ENCODE peak calls at places on chromosome 16, in five cellular contexts. E is body of pancreas, M is heart right ventricle, P is astrocyte of the spinal cord, Q is foreskin fibroblast. G is an unnamed sample.

GRCh38 chr16:67882374-67883145 is 2.1 kb upstream of the NRN1L start:
- DNase-seq in E (no peak), M (peak; percentile 64), P (no peak), Q (no peak), G (no peak)

GRCh38 chr16:89324056-89325010 is 106.8 kb downstream of the ZNF778 start:
- DNase-seq in E (no peak), M (no peak), P (peak; percentile 91), Q (peak; percentile 59), G (no peak)

GRCh38 chr16:72854537-72854936 is 193.4 kb downstream of the ZFHX3 start:
- DNase-seq in E (no peak), M (no peak), P (no peak), Q (no peak), G (no peak)

GRCh38 chr16:69701866-69702265 is 24.5 kb downstream of the NQO1 start:
- DNase-seq in E (no peak), M (no peak), P (no peak), Q (no peak), G (no peak)

GRCh38 chr16:72033437-72033836 is 20.9 kb upstream of the HP start:
- DNase-seq in E (no peak), M (no peak), P (no peak), Q (no peak), G (no peak)

GRCh38 chr16:2692948-2693651 is 10.8 kb downstream of the KCTD5 start:
- DNase-seq in E (no peak), M (peak; percentile 17), P (peak; percentile 72), Q (no peak), G (no peak)

GRCh38 chr16:56204836-56205235 is 13.5 kb downstream of the GNAO1 start:
- DNase-seq in E (no peak), M (no peak), P (no peak), Q (no peak), G (no peak)

GRCh38 chr16:84408314-84408690 is 40.0 kb downstream of the ATP2C2 start:
- DNase-seq in E (no peak), M (no peak), P (no peak), Q (no peak), G (no peak)

GRCh38 chr16:68592466-68593337 is 52.4 kb upstream of the CDH3 start:
- DNase-seq in E (no peak), M (no peak), P (no peak), Q (no peak), G (no peak)

GRCh38 chr16:49653577-49653976 is 202.3 kb downstream of the ZNF423 start:
- DNase-seq in E (no peak), M (no peak), P (no peak), Q (no peak), G (no peak)

GRCh38 chr16:49834496-49835009 is 21.4 kb downstream of the ZNF423 start:
- DNase-seq in E (no peak), M (peak; percentile 80), P (no peak), Q (no peak), G (no peak)

GRCh38 chr16:77359065-77359502 is 75.8 kb downstream of the ADAMTS18 start:
- DNase-seq in E (no peak), M (no peak), P (peak; percentile 84), Q (peak; percentile 6), G (no peak)

GRCh38 chr16:65754799-65755691 is 611.4 kb upstream of the CDH5 start:
- DNase-seq in E (no peak), M (no peak), P (no peak), Q (no peak), G (no peak)

GRCh38 chr16:25721439-25721838 is 29.7 kb downstream of the HS3ST4 start:
- DNase-seq in E (no peak), M (no peak), P (no peak), Q (no peak), G (no peak)

GRCh38 chr16:28865289-28865688 is 1.6 kb downstream of the SH2B1 start:
- DNase-seq in E (no peak), M (no peak), P (no peak), Q (no peak), G (no peak)

GRCh38 chr16:49281843-49282642 is 405 bp upstream of the CBLN1 start:
- DNase-seq in E (peak; percentile 91), M (peak; percentile 87), P (peak; percentile 25), Q (peak; percentile 58), G (peak; percentile 95)

GRCh38 chr16:4272114-4272954 is 489 bp downstream of the TFAP4 start:
- DNase-seq in E (peak; percentile 51), M (peak; percentile 55), P (peak; percentile 40), Q (no peak), G (peak; percentile 34)

GRCh38 chr16:56800355-56800754 is 64.7 kb upstream of the SLC12A3 start:
- DNase-seq in E (no peak), M (no peak), P (peak; percentile 13), Q (no peak), G (no peak)

GRCh38 chr16:89412811-89413210 is 77.5 kb downstream of the ANKRD11 start:
- DNase-seq in E (no peak), M (peak; percentile 50), P (no peak), Q (no peak), G (no peak)

GRCh38 chr16:21167360-21167759 is 8.9 kb downstream of the LDAF1 start:
- DNase-seq in E (no peak), M (no peak), P (peak; percentile 96), Q (peak; percentile 81), G (no peak)

GRCh38 chr16:19286827-19287226 is 1.3 kb downstream of the CLEC19A start:
- DNase-seq in E (no peak), M (no peak), P (no peak), Q (no peak), G (no peak)

GRCh38 chr16:24336491-24336890 is 80.4 kb downstream of the CACNG3 start:
- DNase-seq in E (no peak), M (no peak), P (no peak), Q (no peak), G (no peak)

GRCh38 chr16:24332178-24332577 is 76.0 kb downstream of the CACNG3 start:
- DNase-seq in E (no peak), M (no peak), P (no peak), Q (no peak), G (no peak)

GRCh38 chr16:24332695-24333094 is 76.6 kb downstream of the CACNG3 start:
- DNase-seq in E (no peak), M (no peak), P (no peak), Q (no peak), G (no peak)

GRCh38 chr16:24337013-24337412 is 80.9 kb downstream of the CACNG3 start:
- DNase-seq in E (no peak), M (no peak), P (no peak), Q (no peak), G (no peak)
- TF ChIP-seq CTCF in E (no peak), M (no peak), P (no peak), Q (no peak), G (no peak)

GRCh38 chr16:58198739-58199411 is 969 bp upstream of the CSNK2A2 start:
- DNase-seq in E (no peak), M (no peak), P (no peak), Q (no peak), G (no peak)

GRCh38 chr16:58196898-58197313 is 1.0 kb downstream of the CSNK2A2 start:
- DNase-seq in E (no peak), M (no peak), P (peak; percentile 9), Q (no peak), G (no peak)

GRCh38 chr16:58197314-58198012 is 443 bp downstream of the CSNK2A2 start:
- DNase-seq in E (no peak), M (peak; percentile 15), P (no peak), Q (no peak), G (no peak)

GRCh38 chr16:58200398-58200797 is 2.5 kb upstream of the CSNK2A2 start:
- DNase-seq in E (no peak), M (no peak), P (no peak), Q (no peak), G (no peak)

DNA sequence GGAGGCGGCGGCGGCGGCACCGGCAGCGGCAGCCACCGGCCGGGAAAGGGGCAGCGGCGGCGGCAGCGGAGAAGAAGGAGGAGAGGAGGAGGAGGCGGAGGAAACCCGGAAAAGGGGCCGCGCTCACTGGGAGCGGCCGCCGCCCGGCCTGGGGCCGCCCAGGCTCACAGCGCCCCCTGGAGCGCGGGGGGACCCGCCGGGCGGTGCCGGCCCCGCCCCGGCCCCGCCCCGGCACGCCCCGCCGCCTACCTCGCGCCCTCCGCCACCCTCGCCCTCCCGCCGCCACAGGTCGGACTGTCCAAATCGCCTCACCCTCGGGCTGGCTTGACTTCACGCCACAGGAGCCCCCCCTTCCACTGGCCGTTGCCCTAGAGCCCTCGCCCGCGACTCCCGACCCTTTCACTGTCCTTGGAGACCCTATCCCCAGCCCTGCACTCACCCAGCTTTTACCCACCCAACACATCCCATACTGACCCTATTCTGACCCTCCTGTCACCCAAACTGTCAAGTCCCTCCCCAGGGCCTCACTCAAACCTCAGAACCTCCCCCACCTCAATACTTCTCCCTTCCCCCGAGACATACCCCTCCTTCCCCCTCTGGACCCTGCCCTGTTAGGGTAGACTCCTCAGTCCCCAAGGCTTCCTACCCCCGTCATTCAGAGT is at the start of gene CSNK2A2:
- DNase-seq in E (peak; percentile 78), M (peak; percentile 77), P (peak; percentile 53), Q (peak; percentile 52), G (peak; percentile 61)
- TF ChIP-seq CTCF in E (peak; percentile 60), M (peak; percentile 39), P (peak; percentile 28), Q (no peak), G (peak; percentile 53)

DNA sequence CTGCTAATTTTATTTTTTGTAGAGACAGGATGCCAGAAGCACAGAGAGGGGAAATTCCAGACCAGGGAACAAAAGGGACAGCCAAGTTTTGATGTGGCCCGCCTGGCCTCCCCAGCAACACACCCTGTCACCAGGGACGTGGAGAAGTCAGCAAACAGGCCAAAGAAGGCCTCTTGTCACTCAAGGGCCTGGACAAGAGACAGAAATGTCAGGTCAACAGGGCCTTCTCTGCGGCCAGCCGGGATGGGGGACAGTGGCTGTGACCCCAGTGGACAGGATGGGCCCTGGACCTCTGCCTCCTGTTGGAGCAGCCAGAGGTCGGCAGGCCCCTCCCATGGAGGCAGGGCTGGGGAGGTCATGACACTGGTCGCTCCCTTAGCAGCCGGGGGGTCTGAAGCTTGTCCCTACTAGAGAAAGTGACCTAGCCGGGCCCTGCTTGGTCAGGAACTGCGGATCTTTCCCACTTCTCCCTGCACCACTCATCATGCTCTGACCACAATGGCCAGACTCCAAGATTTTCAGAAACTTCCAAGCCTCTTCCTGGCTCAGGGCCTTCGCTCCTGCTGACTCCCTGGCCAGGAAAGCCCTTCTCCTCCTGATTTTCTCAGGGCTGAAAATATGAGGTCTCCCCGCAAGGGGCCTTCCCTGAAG is 9.2 kb upstream of the TVP23A start:
- DNase-seq in E (peak; percentile 85), M (peak; percentile 86), P (peak; percentile 91), Q (peak; percentile 82), G (no peak)
- TF ChIP-seq CTCF in E (no peak), M (peak; percentile 6), P (no peak), Q (no peak), G (no peak)

GRCh38 chr16:63689068-63689467 is 1432.8 kb downstream of the CDH11 start:
- DNase-seq in E (no peak), M (no peak), P (no peak), Q (no peak), G (no peak)

GRCh38 chr16:63684702-63685101 is 1437.2 kb downstream of the CDH11 start:
- DNase-seq in E (no peak), M (no peak), P (no peak), Q (no peak), G (no peak)

GRCh38 chr16:63682844-63683243 is 1439.0 kb downstream of the CDH11 start:
- DNase-seq in E (no peak), M (no peak), P (no peak), Q (no peak), G (no peak)

DNA sequence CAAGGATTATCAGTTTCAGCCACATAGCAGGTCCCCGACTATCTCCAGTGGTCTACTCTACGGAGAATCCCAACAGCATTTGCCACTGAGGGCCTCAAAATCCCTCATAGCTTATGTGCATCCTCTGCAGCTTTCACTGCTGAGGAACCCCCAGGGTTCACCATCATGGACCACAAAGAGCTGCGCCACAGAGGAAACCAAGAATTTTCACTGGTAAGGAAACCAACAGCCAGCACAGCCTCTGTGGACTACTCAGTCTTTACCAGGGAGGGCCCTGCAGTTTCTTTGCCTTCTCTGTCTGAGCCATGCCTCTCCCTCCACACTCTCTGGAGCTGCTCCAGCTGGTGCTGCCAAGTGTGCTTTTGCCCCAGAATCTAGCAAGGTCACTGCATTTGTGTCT is 1437.7 kb downstream of the CDH11 start:
- DNase-seq in E (no peak), M (no peak), P (no peak), Q (no peak), G (no peak)
- TF ChIP-seq CTCF in E (no peak), M (no peak), P (no peak), Q (no peak), G (no peak)